ENCODE peak calls at places on chromosomes 11 and 22, in seven cellular contexts. H is dermis blood vessel endothelial cell, D is ELF-1, G is HCT116, I is ovary, V is AG08396, S is tibial nerve. W is an unnamed sample.

GRCh38 chr11:102552447-102553200 is 22.1 kb upstream of the MMP7 start:
- DNase-seq in D (peak), H (no peak), G (peak), S (no peak), V (peak), I (no peak), W (no peak)

GRCh38 chr22:25403752-25404471 is 160.6 kb upstream of the GRK3 start:
- DNase-seq in D (peak), V (peak), I (peak), S (no peak), H (peak), G (no peak), W (no peak)

GRCh38 chr11:105673089-105673488 is 63.2 kb downstream of the GRIA4 start:
- DNase-seq in V (peak), I (no peak), S (no peak), H (peak), G (no peak), D (peak), W (peak)

GRCh38 chr11:44277097-44278090 is 32.5 kb downstream of the ALX4 start:
- DNase-seq in I (no peak), D (no peak), H (no peak), G (no peak), V (no peak), S (no peak), W (no peak)

GRCh38 chr11:84993386-84993785 is 633.8 kb downstream of the DLG2 start:
- DNase-seq in H (no peak), S (no peak), G (peak), D (peak), V (peak), I (no peak), W (no peak)

GRCh38 chr11:135074397-135074998 is 662.5 kb upstream of the B3GAT1 start:
- DNase-seq in I (no peak), V (no peak), G (no peak), S (no peak), H (peak), D (no peak), W (no peak)

GRCh38 chr22:21446827-21447690 is 20.1 kb upstream of the TMEM191C start:
- DNase-seq in H (no peak), D (no peak), G (no peak), S (peak), I (peak), V (no peak), W (no peak)

GRCh38 chr22:42994917-42995562 is 19.9 kb downstream of the PACSIN2 start:
- DNase-seq in S (no peak), H (peak), D (no peak), G (no peak), V (peak), I (no peak), W (peak)

GRCh38 chr11:119299416-119299815 is 17.5 kb downstream of the MCAM start:
- DNase-seq in G (no peak), D (no peak), S (no peak), I (no peak), V (no peak), H (no peak), W (no peak)

GRCh38 chr22:19824197-19825015 is 30.3 kb downstream of the GNB1L start:
- DNase-seq in S (no peak), D (peak), I (no peak), G (no peak), H (no peak), V (no peak), W (no peak)